ENCODE peak calls at places on chromosomes 6 and 20, in nine cellular contexts. One of them, this sample, is unnamed.

GRCh38 chr6:4693566-4693965 is 82.6 kb upstream of the CDYL start:
- DNase-seq in pancreas: no peak
- DNase-seq in OCI-LY7: no peak
- DNase-seq in cardiac fibroblast: no peak
- DNase-seq in fibroblast of lung: no peak
- DNase-seq in GM12865: no peak
- DNase-seq in fibroblast of the aortic adventitia: no peak
- DNase-seq in HL-60: no peak
- DNase-seq in lung: no peak
- DNase-seq in this sample: no peak

GRCh38 chr6:15310680-15311079 is 64.8 kb downstream of the JARID2 start:
- DNase-seq in pancreas: no peak
- DNase-seq in OCI-LY7: no peak
- DNase-seq in cardiac fibroblast: no peak
- DNase-seq in fibroblast of lung: no peak
- DNase-seq in GM12865: no peak
- DNase-seq in fibroblast of the aortic adventitia: peak; percentile 65
- DNase-seq in HL-60: no peak
- DNase-seq in lung: no peak
- DNase-seq in this sample: peak; percentile 55

GRCh38 chr6:99490608-99491007 is 24.6 kb downstream of the USP45 start:
- DNase-seq in pancreas: no peak
- DNase-seq in OCI-LY7: no peak
- DNase-seq in cardiac fibroblast: no peak
- DNase-seq in fibroblast of lung: no peak
- DNase-seq in GM12865: no peak
- DNase-seq in fibroblast of the aortic adventitia: no peak
- DNase-seq in HL-60: no peak
- DNase-seq in lung: no peak
- DNase-seq in this sample: no peak

GRCh38 chr6:14727494-14728395 is 518.1 kb upstream of the JARID2 start:
- DNase-seq in pancreas: no peak
- DNase-seq in OCI-LY7: peak; percentile 23
- DNase-seq in cardiac fibroblast: no peak
- DNase-seq in fibroblast of lung: peak; percentile 66
- DNase-seq in GM12865: no peak
- DNase-seq in fibroblast of the aortic adventitia: no peak
- DNase-seq in HL-60: peak; percentile 85
- DNase-seq in lung: peak; percentile 36
- DNase-seq in this sample: no peak

GRCh38 chr6:152273002-152273401 is 364.2 kb downstream of the SYNE1 start:
- DNase-seq in pancreas: no peak
- DNase-seq in OCI-LY7: no peak
- DNase-seq in cardiac fibroblast: peak; percentile 75
- DNase-seq in fibroblast of lung: peak; percentile 24
- DNase-seq in GM12865: no peak
- DNase-seq in fibroblast of the aortic adventitia: peak; percentile 68
- DNase-seq in HL-60: no peak
- DNase-seq in lung: no peak
- DNase-seq in this sample: peak; percentile 61

GRCh38 chr6:75602164-75602896 is 650 bp downstream of the SENP6 start:
- DNase-seq in pancreas: peak; percentile 75
- DNase-seq in OCI-LY7: peak; percentile 64
- DNase-seq in cardiac fibroblast: peak; percentile 65
- DNase-seq in fibroblast of lung: peak; percentile 68
- DNase-seq in GM12865: peak; percentile 62
- DNase-seq in fibroblast of the aortic adventitia: no peak
- DNase-seq in HL-60: peak; percentile 42
- DNase-seq in lung: peak; percentile 46
- DNase-seq in this sample: peak; percentile 31

GRCh38 chr6:105894556-105894955 is 191.6 kb upstream of the PRDM1 start:
- DNase-seq in pancreas: no peak
- DNase-seq in OCI-LY7: no peak
- DNase-seq in cardiac fibroblast: peak; percentile 27
- DNase-seq in fibroblast of lung: no peak
- DNase-seq in GM12865: no peak
- DNase-seq in fibroblast of the aortic adventitia: no peak
- DNase-seq in HL-60: no peak
- DNase-seq in lung: no peak
- DNase-seq in this sample: peak; percentile 69

GRCh38 chr20:4795394-4795793 is 73.7 kb downstream of the PRND start:
- DNase-seq in pancreas: no peak
- DNase-seq in OCI-LY7: no peak
- DNase-seq in cardiac fibroblast: peak; percentile 83
- DNase-seq in fibroblast of lung: peak; percentile 63
- DNase-seq in GM12865: peak; percentile 38
- DNase-seq in fibroblast of the aortic adventitia: peak; percentile 73
- DNase-seq in HL-60: peak; percentile 82
- DNase-seq in lung: no peak
- DNase-seq in this sample: peak; percentile 86

GRCh38 chr6:101396552-101397173 is 3.2 kb downstream of the GRIK2 start:
- DNase-seq in pancreas: peak; percentile 66
- DNase-seq in OCI-LY7: peak; percentile 50
- DNase-seq in cardiac fibroblast: peak; percentile 72
- DNase-seq in fibroblast of lung: peak; percentile 38
- DNase-seq in GM12865: peak; percentile 57
- DNase-seq in fibroblast of the aortic adventitia: peak; percentile 70
- DNase-seq in HL-60: peak; percentile 14
- DNase-seq in lung: peak; percentile 43
- DNase-seq in this sample: peak; percentile 65

GRCh38 chr20:32189123-32189410 is 18.5 kb downstream of the PLAGL2 start:
- DNase-seq in pancreas: no peak
- DNase-seq in OCI-LY7: no peak
- DNase-seq in cardiac fibroblast: no peak
- DNase-seq in fibroblast of lung: no peak
- DNase-seq in GM12865: no peak
- DNase-seq in fibroblast of the aortic adventitia: no peak
- DNase-seq in HL-60: no peak
- DNase-seq in lung: no peak
- DNase-seq in this sample: no peak

GRCh38 chr20:32191422-32191821 is 16.1 kb downstream of the PLAGL2 start:
- DNase-seq in pancreas: no peak
- DNase-seq in OCI-LY7: no peak
- DNase-seq in cardiac fibroblast: no peak
- DNase-seq in fibroblast of lung: no peak
- DNase-seq in GM12865: no peak
- DNase-seq in fibroblast of the aortic adventitia: no peak
- DNase-seq in HL-60: no peak
- DNase-seq in lung: no peak
- DNase-seq in this sample: no peak

GRCh38 chr20:32190608-32191415 is 16.7 kb downstream of the PLAGL2 start:
- DNase-seq in pancreas: no peak
- DNase-seq in OCI-LY7: no peak
- DNase-seq in cardiac fibroblast: no peak
- DNase-seq in fibroblast of lung: peak; percentile 28
- DNase-seq in GM12865: no peak
- DNase-seq in fibroblast of the aortic adventitia: no peak
- DNase-seq in HL-60: no peak
- DNase-seq in lung: no peak
- DNase-seq in this sample: peak; percentile 19

GRCh38 chr20:32188376-32189122 is 19.0 kb downstream of the PLAGL2 start:
- DNase-seq in pancreas: peak; percentile 32
- DNase-seq in OCI-LY7: no peak
- DNase-seq in cardiac fibroblast: no peak
- DNase-seq in fibroblast of lung: no peak
- DNase-seq in GM12865: no peak
- DNase-seq in fibroblast of the aortic adventitia: no peak
- DNase-seq in HL-60: no peak
- DNase-seq in lung: no peak
- DNase-seq in this sample: no peak

GRCh38 chr20:32189691-32190607 is 17.6 kb downstream of the PLAGL2 start:
- DNase-seq in pancreas: peak; percentile 77
- DNase-seq in OCI-LY7: no peak
- DNase-seq in cardiac fibroblast: peak; percentile 31
- DNase-seq in fibroblast of lung: peak; percentile 46
- DNase-seq in GM12865: no peak
- DNase-seq in fibroblast of the aortic adventitia: peak; percentile 29
- DNase-seq in HL-60: no peak
- DNase-seq in lung: no peak
- DNase-seq in this sample: peak; percentile 30
- H3K4me3 ChIP-seq in pancreas: peak overlapping the region; percentile 55
- H3K4me3 ChIP-seq in OCI-LY7: no peak overlapping the region
- H3K4me3 ChIP-seq in cardiac fibroblast: peak overlapping the region; percentile 55
- H3K4me3 ChIP-seq in fibroblast of lung: peak overlapping the region; percentile 53
- H3K4me3 ChIP-seq in GM12865: no peak overlapping the region
- H3K4me3 ChIP-seq in fibroblast of the aortic adventitia: peak overlapping the region; percentile 61
- H3K4me3 ChIP-seq in HL-60: no peak overlapping the region
- H3K4me3 ChIP-seq in lung: peak overlapping the region; percentile 55
- H3K4me3 ChIP-seq in this sample: peak overlapping the region; percentile 58

DNA sequence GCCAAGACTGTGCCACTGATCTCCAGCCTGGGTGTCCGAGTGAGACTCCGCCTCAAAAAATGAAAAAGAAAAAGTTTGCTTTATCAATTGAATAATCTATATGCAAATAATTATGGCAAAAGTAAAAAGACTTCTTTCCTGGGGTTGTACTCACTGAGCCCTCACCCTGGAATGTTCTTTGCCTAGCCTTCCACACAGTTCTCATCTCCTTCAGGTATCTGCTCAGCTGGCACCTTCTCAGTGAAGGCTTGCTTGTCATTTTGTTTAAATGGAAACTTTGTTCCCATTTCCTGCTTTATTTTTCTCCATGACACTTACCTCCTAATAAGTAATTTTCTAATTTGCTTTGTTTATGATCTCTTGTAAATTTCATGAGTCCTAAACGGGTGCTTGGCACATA is 96.7 kb downstream of the SGK1 start:
- DNase-seq in pancreas: no peak
- DNase-seq in OCI-LY7: no peak
- DNase-seq in cardiac fibroblast: no peak
- DNase-seq in fibroblast of lung: no peak
- DNase-seq in GM12865: no peak
- DNase-seq in fibroblast of the aortic adventitia: no peak
- DNase-seq in HL-60: no peak
- DNase-seq in lung: no peak
- DNase-seq in this sample: no peak
- TF ChIP-seq CTCF in pancreas: no peak
- TF ChIP-seq CTCF in OCI-LY7: no peak
- TF ChIP-seq CTCF in cardiac fibroblast: no peak
- TF ChIP-seq CTCF in fibroblast of lung: no peak
- TF ChIP-seq CTCF in GM12865: no peak
- TF ChIP-seq CTCF in fibroblast of the aortic adventitia: no peak
- TF ChIP-seq CTCF in HL-60: no peak
- TF ChIP-seq CTCF in lung: no peak
- TF ChIP-seq CTCF in this sample: no peak

GRCh38 chr6:143805832-143806281 is 37.3 kb upstream of the LTV1 start:
- DNase-seq in pancreas: no peak
- DNase-seq in OCI-LY7: no peak
- DNase-seq in cardiac fibroblast: peak; percentile 68
- DNase-seq in fibroblast of lung: peak; percentile 60
- DNase-seq in GM12865: no peak
- DNase-seq in fibroblast of the aortic adventitia: peak; percentile 61
- DNase-seq in HL-60: no peak
- DNase-seq in lung: no peak
- DNase-seq in this sample: peak; percentile 59

GRCh38 chr6:143807103-143807425 is 36.1 kb upstream of the LTV1 start:
- DNase-seq in pancreas: no peak
- DNase-seq in OCI-LY7: no peak
- DNase-seq in cardiac fibroblast: no peak
- DNase-seq in fibroblast of lung: no peak
- DNase-seq in GM12865: no peak
- DNase-seq in fibroblast of the aortic adventitia: no peak
- DNase-seq in HL-60: no peak
- DNase-seq in lung: no peak
- DNase-seq in this sample: no peak

GRCh38 chr6:143810745-143811144 is 32.4 kb upstream of the LTV1 start:
- DNase-seq in pancreas: no peak
- DNase-seq in OCI-LY7: no peak
- DNase-seq in cardiac fibroblast: no peak
- DNase-seq in fibroblast of lung: no peak
- DNase-seq in GM12865: no peak
- DNase-seq in fibroblast of the aortic adventitia: no peak
- DNase-seq in HL-60: no peak
- DNase-seq in lung: no peak
- DNase-seq in this sample: no peak

GRCh38 chr6:143806282-143807102 is 36.6 kb upstream of the LTV1 start:
- DNase-seq in pancreas: no peak
- DNase-seq in OCI-LY7: no peak
- DNase-seq in cardiac fibroblast: peak; percentile 81
- DNase-seq in fibroblast of lung: peak; percentile 67
- DNase-seq in GM12865: no peak
- DNase-seq in fibroblast of the aortic adventitia: peak; percentile 44
- DNase-seq in HL-60: peak; percentile 68
- DNase-seq in lung: peak; percentile 30
- DNase-seq in this sample: peak; percentile 86

DNA sequence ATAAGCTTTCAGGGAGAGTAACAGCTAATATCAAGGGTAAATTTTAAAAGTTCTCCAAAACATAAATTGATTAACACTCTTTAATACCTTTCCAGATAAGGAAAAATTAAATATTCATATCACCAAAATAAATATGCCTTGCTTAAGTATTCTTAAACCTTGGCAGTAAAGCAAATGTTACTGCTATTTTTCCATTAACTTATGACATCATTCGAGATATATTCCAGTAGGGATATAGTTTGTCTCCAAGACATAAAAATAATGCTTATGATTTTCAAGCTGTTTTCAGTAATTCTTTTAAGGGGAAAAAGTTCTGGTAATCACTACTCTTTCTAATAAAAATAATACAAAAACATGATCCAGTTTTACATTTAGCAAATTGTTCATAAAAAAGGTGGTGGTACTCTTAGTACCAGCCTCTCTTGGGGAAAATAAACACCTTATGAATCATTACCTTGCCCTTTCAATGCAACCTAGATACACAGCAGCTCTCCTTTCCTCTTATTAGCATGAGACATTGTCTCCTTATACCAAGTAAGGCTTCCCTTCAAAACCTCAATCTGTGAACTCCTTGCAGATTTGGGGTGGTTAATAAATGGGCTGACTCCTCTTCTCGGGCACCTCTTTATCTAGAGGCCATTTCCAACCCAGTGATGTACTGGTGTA is 31.5 kb upstream of the LTV1 start:
- DNase-seq in pancreas: no peak
- DNase-seq in OCI-LY7: no peak
- DNase-seq in cardiac fibroblast: no peak
- DNase-seq in fibroblast of lung: no peak
- DNase-seq in GM12865: no peak
- DNase-seq in fibroblast of the aortic adventitia: no peak
- DNase-seq in HL-60: no peak
- DNase-seq in lung: no peak
- DNase-seq in this sample: no peak
- H3K4me3 ChIP-seq in pancreas: no peak overlapping the region
- H3K4me3 ChIP-seq in OCI-LY7: no peak overlapping the region
- H3K4me3 ChIP-seq in cardiac fibroblast: no peak overlapping the region
- H3K4me3 ChIP-seq in fibroblast of lung: no peak overlapping the region
- H3K4me3 ChIP-seq in GM12865: no peak overlapping the region
- H3K4me3 ChIP-seq in fibroblast of the aortic adventitia: no peak overlapping the region
- H3K4me3 ChIP-seq in HL-60: no peak overlapping the region
- H3K4me3 ChIP-seq in lung: no peak overlapping the region
- H3K4me3 ChIP-seq in this sample: no peak overlapping the region

DNA sequence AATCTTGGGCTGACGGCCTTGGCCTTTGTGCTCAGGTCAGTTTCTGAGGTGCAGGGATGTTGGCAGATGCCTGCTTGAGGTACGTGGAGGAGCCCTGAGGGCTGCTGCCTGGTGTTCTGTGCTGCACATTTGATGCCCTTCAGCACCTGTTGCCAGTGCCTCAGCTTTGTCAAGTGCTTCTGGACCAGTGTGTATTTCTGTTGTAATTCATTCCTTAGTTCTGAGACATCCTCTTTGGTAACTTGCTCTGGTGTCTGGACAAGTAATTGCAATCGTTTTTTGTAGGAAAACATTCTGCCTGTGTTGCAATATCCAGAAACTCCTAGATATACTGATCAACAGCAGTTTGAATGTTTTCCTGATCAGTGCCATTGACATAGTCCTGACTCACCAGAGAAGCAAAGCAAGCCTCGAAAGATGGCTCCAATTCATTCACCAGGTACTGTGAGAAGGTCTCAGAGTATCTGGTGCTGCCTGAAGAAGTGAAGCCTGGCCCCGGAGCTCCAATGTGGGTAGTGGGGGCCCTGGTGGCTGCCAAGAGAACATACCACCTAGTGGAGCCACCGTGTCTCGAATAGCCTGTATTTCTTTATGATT is 26.7 kb downstream of the ZNF337 start:
- DNase-seq in pancreas: no peak
- DNase-seq in OCI-LY7: peak; percentile 6
- DNase-seq in cardiac fibroblast: peak; percentile 79
- DNase-seq in fibroblast of lung: peak; percentile 85
- DNase-seq in GM12865: no peak
- DNase-seq in fibroblast of the aortic adventitia: peak; percentile 80
- DNase-seq in HL-60: no peak
- DNase-seq in lung: no peak
- DNase-seq in this sample: peak; percentile 86
- TF ChIP-seq CTCF in pancreas: no peak
- TF ChIP-seq CTCF in OCI-LY7: peak; percentile 20
- TF ChIP-seq CTCF in cardiac fibroblast: peak; percentile 26
- TF ChIP-seq CTCF in fibroblast of lung: no peak
- TF ChIP-seq CTCF in GM12865: no peak
- TF ChIP-seq CTCF in fibroblast of the aortic adventitia: peak; percentile 27
- TF ChIP-seq CTCF in HL-60: no peak
- TF ChIP-seq CTCF in lung: no peak
- TF ChIP-seq CTCF in this sample: peak; percentile 12